ENCODE peak calls at places on chromosomes 1 and 21, in four cellular contexts. One of them, this sample, is unnamed.

GRCh38 chr1:53549287-53549686 is 90.1 kb downstream of the DMRTB1 start:
- DNase-seq in astrocyte of the cerebellum: no peak
- DNase-seq in right atrium auricular region: no peak
- DNase-seq in CD8-positive, alpha-beta T cell: no peak
- DNase-seq in this sample: no peak

GRCh38 chr1:42784946-42785693 is at the start of gene TMEM269:
- DNase-seq in astrocyte of the cerebellum: no peak
- DNase-seq in right atrium auricular region: no peak
- DNase-seq in CD8-positive, alpha-beta T cell: peak
- DNase-seq in this sample: peak

GRCh38 chr1:173545688-173546087 is 57.2 kb downstream of the SLC9C2 start:
- DNase-seq in CD8-positive, alpha-beta T cell: no peak
- DNase-seq in right atrium auricular region: no peak
- DNase-seq in astrocyte of the cerebellum: no peak
- DNase-seq in this sample: no peak

GRCh38 chr1:89060091-89060490 is 4.9 kb downstream of the GBP1 start:
- DNase-seq in CD8-positive, alpha-beta T cell: no peak
- DNase-seq in astrocyte of the cerebellum: no peak
- DNase-seq in right atrium auricular region: no peak
- DNase-seq in this sample: no peak

GRCh38 chr21:45867041-45867630 is 114.4 kb upstream of the COL6A1 start:
- DNase-seq in right atrium auricular region: no peak
- DNase-seq in astrocyte of the cerebellum: no peak
- DNase-seq in CD8-positive, alpha-beta T cell: no peak
- DNase-seq in this sample: no peak

GRCh38 chr1:7366286-7366954 is 404.7 kb upstream of the VAMP3 start:
- DNase-seq in right atrium auricular region: no peak
- DNase-seq in astrocyte of the cerebellum: peak
- DNase-seq in CD8-positive, alpha-beta T cell: no peak
- DNase-seq in this sample: no peak

GRCh38 chr1:48062353-48062752 is 65.2 kb upstream of the TRABD2B start:
- DNase-seq in astrocyte of the cerebellum: no peak
- DNase-seq in CD8-positive, alpha-beta T cell: no peak
- DNase-seq in right atrium auricular region: no peak
- DNase-seq in this sample: no peak

GRCh38 chr1:62370594-62370993 is 51.4 kb upstream of the KANK4 start:
- DNase-seq in CD8-positive, alpha-beta T cell: no peak
- DNase-seq in astrocyte of the cerebellum: no peak
- DNase-seq in right atrium auricular region: no peak
- DNase-seq in this sample: no peak

GRCh38 chr1:154276797-154277196 is 4.4 kb downstream of the HAX1 start:
- DNase-seq in CD8-positive, alpha-beta T cell: peak
- DNase-seq in astrocyte of the cerebellum: no peak
- DNase-seq in right atrium auricular region: no peak
- DNase-seq in this sample: no peak
- TF ChIP-seq CTCF in CD8-positive, alpha-beta T cell: no peak
- TF ChIP-seq CTCF in astrocyte of the cerebellum: peak
- TF ChIP-seq CTCF in right atrium auricular region: no peak
- TF ChIP-seq CTCF in this sample: peak

GRCh38 chr1:2322065-2322571 is 69.2 kb downstream of the MORN1 start:
- DNase-seq in CD8-positive, alpha-beta T cell: no peak
- DNase-seq in astrocyte of the cerebellum: peak
- DNase-seq in right atrium auricular region: peak
- DNase-seq in this sample: peak
- TF ChIP-seq CTCF in CD8-positive, alpha-beta T cell: no peak
- TF ChIP-seq CTCF in astrocyte of the cerebellum: peak
- TF ChIP-seq CTCF in right atrium auricular region: no peak
- TF ChIP-seq CTCF in this sample: peak

GRCh38 chr21:23016617-23017016 is 2018.4 kb downstream of the NCAM2 start:
- DNase-seq in astrocyte of the cerebellum: no peak
- DNase-seq in CD8-positive, alpha-beta T cell: no peak
- DNase-seq in right atrium auricular region: no peak
- DNase-seq in this sample: no peak
- TF ChIP-seq CTCF in astrocyte of the cerebellum: no peak
- TF ChIP-seq CTCF in CD8-positive, alpha-beta T cell: no peak
- TF ChIP-seq CTCF in right atrium auricular region: no peak
- TF ChIP-seq CTCF in this sample: peak

GRCh38 chr1:2406451-2407041 is 5.8 kb downstream of the PEX10 start:
- DNase-seq in right atrium auricular region: no peak
- DNase-seq in astrocyte of the cerebellum: no peak
- DNase-seq in CD8-positive, alpha-beta T cell: no peak
- DNase-seq in this sample: no peak
- TF ChIP-seq CTCF in right atrium auricular region: no peak
- TF ChIP-seq CTCF in astrocyte of the cerebellum: no peak
- TF ChIP-seq CTCF in CD8-positive, alpha-beta T cell: no peak
- TF ChIP-seq CTCF in this sample: peak

GRCh38 chr1:31639543-31639942 is 5.1 kb downstream of the PEF1 start:
- DNase-seq in right atrium auricular region: no peak
- DNase-seq in CD8-positive, alpha-beta T cell: no peak
- DNase-seq in astrocyte of the cerebellum: no peak
- DNase-seq in this sample: no peak

GRCh38 chr1:31640964-31641363 is 3.7 kb downstream of the PEF1 start:
- DNase-seq in right atrium auricular region: no peak
- DNase-seq in CD8-positive, alpha-beta T cell: no peak
- DNase-seq in astrocyte of the cerebellum: no peak
- DNase-seq in this sample: no peak

GRCh38 chr1:31637915-31638673 is 6.6 kb downstream of the PEF1 start:
- DNase-seq in CD8-positive, alpha-beta T cell: no peak
- DNase-seq in right atrium auricular region: no peak
- DNase-seq in astrocyte of the cerebellum: no peak
- DNase-seq in this sample: no peak

GRCh38 chr1:31642366-31642765 is 2.3 kb downstream of the PEF1 start:
- DNase-seq in right atrium auricular region: no peak
- DNase-seq in CD8-positive, alpha-beta T cell: no peak
- DNase-seq in astrocyte of the cerebellum: no peak
- DNase-seq in this sample: no peak

GRCh38 chr1:31640179-31640578 is 4.5 kb downstream of the PEF1 start:
- DNase-seq in CD8-positive, alpha-beta T cell: no peak
- DNase-seq in astrocyte of the cerebellum: no peak
- DNase-seq in right atrium auricular region: no peak
- DNase-seq in this sample: no peak
- TF ChIP-seq CTCF in CD8-positive, alpha-beta T cell: no peak
- TF ChIP-seq CTCF in astrocyte of the cerebellum: no peak
- TF ChIP-seq CTCF in right atrium auricular region: no peak
- TF ChIP-seq CTCF in this sample: no peak

GRCh38 chr1:41751804-41752513 is 166.8 kb downstream of the HIVEP3 start:
- DNase-seq in CD8-positive, alpha-beta T cell: no peak
- DNase-seq in astrocyte of the cerebellum: peak
- DNase-seq in right atrium auricular region: no peak
- DNase-seq in this sample: no peak

GRCh38 chr1:41752514-41753170 is 166.1 kb downstream of the HIVEP3 start:
- DNase-seq in astrocyte of the cerebellum: no peak
- DNase-seq in CD8-positive, alpha-beta T cell: no peak
- DNase-seq in right atrium auricular region: no peak
- DNase-seq in this sample: no peak

GRCh38 chr1:41749992-41750745 is 168.6 kb downstream of the HIVEP3 start:
- DNase-seq in CD8-positive, alpha-beta T cell: no peak
- DNase-seq in right atrium auricular region: no peak
- DNase-seq in astrocyte of the cerebellum: no peak
- DNase-seq in this sample: no peak

GRCh38 chr1:41758490-41758889 is 160.2 kb downstream of the HIVEP3 start:
- DNase-seq in astrocyte of the cerebellum: no peak
- DNase-seq in right atrium auricular region: no peak
- DNase-seq in CD8-positive, alpha-beta T cell: no peak
- DNase-seq in this sample: no peak

GRCh38 chr1:41754540-41754939 is 164.2 kb downstream of the HIVEP3 start:
- DNase-seq in astrocyte of the cerebellum: no peak
- DNase-seq in CD8-positive, alpha-beta T cell: no peak
- DNase-seq in right atrium auricular region: no peak
- DNase-seq in this sample: no peak
- TF ChIP-seq CTCF in astrocyte of the cerebellum: no peak
- TF ChIP-seq CTCF in CD8-positive, alpha-beta T cell: peak
- TF ChIP-seq CTCF in right atrium auricular region: no peak
- TF ChIP-seq CTCF in this sample: no peak